ENCODE peak calls at places on chromosomes 2 and 18, in six cellular contexts. V is adrenal gland, M is testis, A is A549, B is Peyer's patch, G is heart left ventricle. N is an unnamed sample.

GRCh38 chr2:49772299-49772970 is 618.1 kb upstream of the FSHR start:
- DNase-seq in V (no peak), M (no peak), A (no peak), B (no peak), G (no peak), N (no peak)

GRCh38 chr2:43745457-43745856 is 28.4 kb upstream of the DYNC2LI1 start:
- DNase-seq in V (no peak), M (peak; percentile 55), A (no peak), B (no peak), G (no peak), N (no peak)

GRCh38 chr18:2625217-2625616 is 30.3 kb upstream of the SMCHD1 start:
- DNase-seq in V (no peak), M (no peak), A (no peak), B (no peak), G (no peak), N (no peak)

GRCh38 chr2:84906900-84907714 is 1.7 kb downstream of the TMSB10 start:
- DNase-seq in V (peak; percentile 76), M (peak; percentile 70), A (peak; percentile 93), B (peak; percentile 77), G (peak; percentile 88), N (no peak)

GRCh38 chr2:128317186-128317897 is 1.3 kb downstream of the HS6ST1 start:
- DNase-seq in V (peak; percentile 63), M (peak; percentile 20), A (no peak), B (peak; percentile 55), G (peak; percentile 67), N (peak; percentile 31)

GRCh38 chr2:224436634-224437033 is 34.7 kb upstream of the FAM124B start:
- DNase-seq in V (no peak), M (no peak), A (no peak), B (no peak), G (no peak), N (no peak)

GRCh38 chr2:102505290-102505689 is 32.3 kb downstream of the SLC9A4 start:
- DNase-seq in V (peak; percentile 53), M (no peak), A (no peak), B (no peak), G (no peak), N (peak; percentile 32)

GRCh38 chr18:76416935-76417334 is 78.1 kb downstream of the ZNF516 start:
- DNase-seq in V (peak; percentile 79), M (no peak), A (no peak), B (no peak), G (no peak), N (no peak)

GRCh38 chr2:181468313-181468712 is 11.1 kb downstream of the ITGA4 start:
- DNase-seq in V (no peak), M (no peak), A (no peak), B (no peak), G (no peak), N (no peak)

GRCh38 chr2:222424281-222424728 is at the start of gene SGPP2:
- DNase-seq in V (no peak), M (peak; percentile 54), A (no peak), B (peak; percentile 83), G (peak; percentile 63), N (no peak)

GRCh38 chr2:45845058-45845457 is 193.6 kb downstream of the PRKCE start:
- DNase-seq in V (no peak), M (no peak), A (no peak), B (no peak), G (no peak), N (no peak)

GRCh38 chr2:118698564-118698963 is 148.9 kb downstream of the EN1 start:
- DNase-seq in V (no peak), M (no peak), A (no peak), B (no peak), G (no peak), N (no peak)

GRCh38 chr2:239910851-239911629 is 114.1 kb downstream of the NDUFA10 start:
- DNase-seq in V (peak; percentile 65), M (peak; percentile 41), A (no peak), B (peak; percentile 41), G (peak; percentile 71), N (no peak)

GRCh38 chr2:143934170-143934912 is 585.6 kb downstream of the ZEB2 start:
- DNase-seq in V (no peak), M (no peak), A (no peak), B (no peak), G (no peak), N (no peak)

GRCh38 chr2:115083216-115083615 is 640.8 kb downstream of the DPP10 start:
- DNase-seq in V (no peak), M (no peak), A (no peak), B (no peak), G (no peak), N (no peak)

GRCh38 chr2:108621087-108621559 is 86.9 kb downstream of the LIMS1 start:
- DNase-seq in V (no peak), M (no peak), A (no peak), B (peak; percentile 63), G (no peak), N (peak; percentile 56)

GRCh38 chr2:4992226-4992625 is 700.0 kb upstream of the SOX11 start:
- DNase-seq in V (no peak), M (no peak), A (no peak), B (no peak), G (no peak), N (no peak)

GRCh38 chr2:10659898-10660568 is 29.7 kb downstream of the NOL10 start:
- DNase-seq in V (peak; percentile 94), M (peak; percentile 85), A (peak; percentile 65), B (peak; percentile 75), G (no peak), N (peak; percentile 27)

GRCh38 chr2:8535821-8536685 is 145.8 kb upstream of the ID2 start:
- DNase-seq in V (peak; percentile 55), M (no peak), A (no peak), B (peak; percentile 38), G (no peak), N (no peak)

GRCh38 chr2:219507555-219508443 is 6.5 kb upstream of the ASIC4 start:
- DNase-seq in V (no peak), M (no peak), A (no peak), B (no peak), G (peak; percentile 57), N (no peak)

GRCh38 chr18:79402977-79403722 is 7.4 kb downstream of the NFATC1 start:
- DNase-seq in V (peak; percentile 77), M (peak; percentile 59), A (no peak), B (peak; percentile 57), G (peak; percentile 84), N (peak; percentile 46)

GRCh38 chr18:35993013-35993412 is 20.5 kb downstream of the RMP24 start:
- DNase-seq in V (no peak), M (no peak), A (no peak), B (no peak), G (no peak), N (no peak)
- H3K27ac ChIP-seq in V (no peak overlapping the region), M (no peak overlapping the region), A (no peak overlapping the region), B (no peak overlapping the region), G (no peak overlapping the region), N (no peak overlapping the region)

GRCh38 chr2:111617804-111618576 is 266.0 kb downstream of the ANAPC1 start:
- DNase-seq in V (peak; percentile 73), M (peak; percentile 17), A (no peak), B (no peak), G (peak; percentile 71), N (no peak)
- TF ChIP-seq POLR2A in V (no peak), M (no peak), A (no peak), B (no peak), G (no peak), N (no peak)

GRCh38 chr2:189685540-189686229 is 11.2 kb downstream of the ANKAR start:
- DNase-seq in V (no peak), M (no peak), A (no peak), B (no peak), G (no peak), N (no peak)
- H3K27ac ChIP-seq in V (no peak overlapping the region), M (no peak overlapping the region), A (no peak overlapping the region), B (no peak overlapping the region), G (no peak overlapping the region), N (no peak overlapping the region)

GRCh38 chr2:231057590-231057989 is 923 bp downstream of the PSMD1 start:
- DNase-seq in V (no peak), M (no peak), A (no peak), B (no peak), G (no peak), N (no peak)

GRCh38 chr2:231052494-231053451 is 3.9 kb upstream of the PSMD1 start:
- DNase-seq in V (peak; percentile 89), M (peak; percentile 91), A (peak; percentile 66), B (peak; percentile 90), G (peak; percentile 91), N (peak; percentile 68)

GRCh38 chr2:231058761-231059550 is 2.3 kb downstream of the PSMD1 start:
- DNase-seq in V (no peak), M (no peak), A (no peak), B (no peak), G (no peak), N (no peak)

GRCh38 chr2:231059756-231060155 is 3.1 kb downstream of the PSMD1 start:
- DNase-seq in V (no peak), M (no peak), A (no peak), B (no peak), G (no peak), N (no peak)

DNA sequence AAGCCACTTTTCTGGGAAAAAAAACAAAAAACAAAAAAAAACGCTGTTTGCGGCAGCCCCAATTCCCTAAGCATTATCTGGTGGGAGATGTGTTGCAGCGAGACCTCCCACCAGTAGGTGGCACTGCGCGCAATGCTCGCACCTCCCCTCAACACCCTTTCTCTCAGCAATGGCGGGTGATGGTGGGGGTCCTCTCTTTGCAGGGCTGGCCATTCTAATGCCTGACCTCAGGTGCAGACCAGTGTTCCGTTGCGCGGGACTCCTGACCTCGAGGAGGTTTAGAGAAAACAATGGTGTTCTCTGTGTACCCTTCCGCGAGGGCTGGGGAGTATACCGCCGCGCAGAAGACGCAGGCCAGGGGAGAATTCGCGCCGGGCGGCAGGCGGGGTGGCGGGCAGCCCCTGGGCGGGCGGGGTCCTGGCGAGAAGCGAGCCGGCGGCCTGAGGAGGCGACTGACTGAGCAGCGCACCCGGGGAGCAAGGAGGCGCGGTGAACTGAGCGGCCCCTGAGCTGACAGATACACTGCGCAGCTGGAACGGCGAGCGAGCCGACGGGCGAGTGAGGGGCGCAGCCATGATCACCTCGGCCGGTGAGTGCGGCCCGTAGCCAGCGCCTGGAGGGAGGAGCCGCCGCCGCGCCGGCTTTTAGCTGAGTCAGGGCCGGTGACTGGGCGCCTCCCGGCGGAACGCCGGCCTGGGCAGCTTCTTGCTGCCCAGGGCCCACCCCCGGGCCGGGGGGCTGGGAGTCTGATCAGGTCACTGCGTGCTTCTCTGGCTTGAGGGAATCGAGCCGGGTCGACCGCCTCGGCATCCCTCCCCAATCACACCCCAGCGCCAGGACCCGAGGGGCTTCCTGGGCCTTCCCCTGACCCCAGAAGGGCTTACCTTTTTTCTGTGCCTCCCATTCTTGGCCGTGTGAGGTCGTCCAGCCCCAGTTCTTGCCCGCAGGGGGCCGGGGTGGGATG is at the start of gene PSMD1:
- DNase-seq in V (peak; percentile 96), M (peak; percentile 95), A (peak; percentile 87), B (peak; percentile 93), G (peak; percentile 95), N (peak; percentile 87)
- TF ChIP-seq POLR2A in V (peak; percentile 47), M (no peak), A (peak; percentile 63), B (peak; percentile 47), G (peak; percentile 42), N (no peak)

N was measured in prostate gland.